ENCODE peak calls at places on chromosomes 6 and 20, in six cellular contexts. One of them, this sample, is unnamed. For H3K27me3, the result is how much of the 10 kb centered on the place peaks cover.

GRCh38 chr6:99432877-99433276 is 7.8 kb upstream of the PNISR start:
- DNase-seq in IMR-90: no peak
- DNase-seq in CD8-positive, alpha-beta T cell: no peak
- DNase-seq in psoas muscle: no peak
- DNase-seq in left lung: no peak
- DNase-seq in breast epithelium: no peak
- DNase-seq in this sample: no peak

GRCh38 chr20:32810941-32811340 is 8.8 kb upstream of the MAPRE1 start:
- DNase-seq in breast epithelium: no peak
- DNase-seq in IMR-90: no peak
- DNase-seq in psoas muscle: no peak
- DNase-seq in left lung: no peak
- DNase-seq in CD8-positive, alpha-beta T cell: no peak
- DNase-seq in this sample: no peak

GRCh38 chr6:10529231-10529801 is 8.2 kb downstream of the GCNT2 start:
- DNase-seq in CD8-positive, alpha-beta T cell: no peak
- DNase-seq in psoas muscle: no peak
- DNase-seq in left lung: peak
- DNase-seq in breast epithelium: peak
- DNase-seq in IMR-90: no peak
- DNase-seq in this sample: peak

GRCh38 chr6:22219916-22220315 is 76.9 kb downstream of the PRL start:
- DNase-seq in IMR-90: peak
- DNase-seq in psoas muscle: no peak
- DNase-seq in left lung: no peak
- DNase-seq in breast epithelium: no peak
- DNase-seq in CD8-positive, alpha-beta T cell: no peak
- DNase-seq in this sample: no peak

GRCh38 chr6:102981631-102982030 is 1588.1 kb downstream of the GRIK2 start:
- DNase-seq in breast epithelium: no peak
- DNase-seq in IMR-90: no peak
- DNase-seq in psoas muscle: no peak
- DNase-seq in CD8-positive, alpha-beta T cell: no peak
- DNase-seq in left lung: no peak
- DNase-seq in this sample: no peak

GRCh38 chr6:57173056-57173885 is 1.1 kb downstream of the BAG2 start:
- DNase-seq in psoas muscle: no peak
- DNase-seq in CD8-positive, alpha-beta T cell: peak
- DNase-seq in left lung: no peak
- DNase-seq in breast epithelium: no peak
- DNase-seq in IMR-90: peak
- DNase-seq in this sample: no peak

GRCh38 chr6:55137925-55138324 is 36.4 kb upstream of the HCRTR2 start:
- DNase-seq in CD8-positive, alpha-beta T cell: no peak
- DNase-seq in IMR-90: no peak
- DNase-seq in psoas muscle: no peak
- DNase-seq in left lung: no peak
- DNase-seq in breast epithelium: no peak
- DNase-seq in this sample: no peak

GRCh38 chr6:108608453-108609275 is 47.9 kb downstream of the FOXO3 start:
- DNase-seq in breast epithelium: no peak
- DNase-seq in IMR-90: peak
- DNase-seq in CD8-positive, alpha-beta T cell: no peak
- DNase-seq in psoas muscle: no peak
- DNase-seq in left lung: no peak
- DNase-seq in this sample: no peak

GRCh38 chr6:53189554-53189953 is 40.9 kb upstream of the GCM1 start:
- DNase-seq in left lung: no peak
- DNase-seq in IMR-90: peak
- DNase-seq in breast epithelium: no peak
- DNase-seq in psoas muscle: no peak
- DNase-seq in CD8-positive, alpha-beta T cell: no peak
- DNase-seq in this sample: no peak

GRCh38 chr6:33983109-33983475 is 162.8 kb downstream of the GRM4 start:
- DNase-seq in psoas muscle: no peak
- DNase-seq in left lung: peak
- DNase-seq in IMR-90: peak
- DNase-seq in CD8-positive, alpha-beta T cell: no peak
- DNase-seq in breast epithelium: peak
- DNase-seq in this sample: peak

GRCh38 chr6:149334682-149335160 is 17.2 kb downstream of the TAB2 start:
- DNase-seq in left lung: no peak
- DNase-seq in breast epithelium: no peak
- DNase-seq in IMR-90: peak
- DNase-seq in psoas muscle: no peak
- DNase-seq in CD8-positive, alpha-beta T cell: no peak
- DNase-seq in this sample: no peak

GRCh38 chr20:13898012-13898612 is 92.3 kb downstream of the SEL1L2 start:
- DNase-seq in breast epithelium: no peak
- DNase-seq in psoas muscle: no peak
- DNase-seq in IMR-90: no peak
- DNase-seq in CD8-positive, alpha-beta T cell: no peak
- DNase-seq in left lung: no peak
- DNase-seq in this sample: no peak

GRCh38 chr6:16819752-16820151 is 58.5 kb upstream of the ATXN1 start:
- DNase-seq in psoas muscle: no peak
- DNase-seq in CD8-positive, alpha-beta T cell: no peak
- DNase-seq in IMR-90: peak
- DNase-seq in left lung: no peak
- DNase-seq in breast epithelium: no peak
- DNase-seq in this sample: no peak

GRCh38 chr20:54067606-54068174 is 2.7 kb downstream of the BCAS1 start:
- DNase-seq in left lung: peak
- DNase-seq in CD8-positive, alpha-beta T cell: no peak
- DNase-seq in psoas muscle: no peak
- DNase-seq in IMR-90: no peak
- DNase-seq in breast epithelium: peak
- DNase-seq in this sample: peak

GRCh38 chr6:98944598-98945011 is 3.1 kb downstream of the FBXL4 start:
- DNase-seq in IMR-90: peak
- DNase-seq in psoas muscle: no peak
- DNase-seq in breast epithelium: no peak
- DNase-seq in CD8-positive, alpha-beta T cell: no peak
- DNase-seq in left lung: no peak
- DNase-seq in this sample: no peak

GRCh38 chr6:95286874-95287273 is 290.5 kb upstream of the MANEA start:
- DNase-seq in psoas muscle: no peak
- DNase-seq in CD8-positive, alpha-beta T cell: no peak
- DNase-seq in IMR-90: no peak
- DNase-seq in left lung: no peak
- DNase-seq in breast epithelium: no peak
- DNase-seq in this sample: no peak

GRCh38 chr20:329851-330232 is 4.5 kb downstream of the SOX12 start:
- DNase-seq in psoas muscle: no peak
- DNase-seq in IMR-90: no peak
- DNase-seq in CD8-positive, alpha-beta T cell: no peak
- DNase-seq in left lung: no peak
- DNase-seq in breast epithelium: no peak
- DNase-seq in this sample: no peak

GRCh38 chr20:23917024-23917725 is 37.6 kb upstream of the CST5 start:
- DNase-seq in CD8-positive, alpha-beta T cell: no peak
- DNase-seq in psoas muscle: no peak
- DNase-seq in IMR-90: no peak
- DNase-seq in breast epithelium: no peak
- DNase-seq in left lung: no peak
- DNase-seq in this sample: no peak

GRCh38 chr20:723756-724155 is 44.5 kb downstream of the SLC52A3 start:
- DNase-seq in IMR-90: no peak
- DNase-seq in psoas muscle: no peak
- DNase-seq in breast epithelium: peak
- DNase-seq in left lung: no peak
- DNase-seq in CD8-positive, alpha-beta T cell: no peak
- DNase-seq in this sample: no peak

GRCh38 chr20:45087115-45087785 is 13.7 kb downstream of the KCNS1 start:
- DNase-seq in breast epithelium: no peak
- DNase-seq in psoas muscle: no peak
- DNase-seq in IMR-90: no peak
- DNase-seq in CD8-positive, alpha-beta T cell: no peak
- DNase-seq in left lung: no peak
- DNase-seq in this sample: no peak

GRCh38 chr6:101509556-101509955 is 116.0 kb downstream of the GRIK2 start:
- DNase-seq in IMR-90: peak
- DNase-seq in left lung: no peak
- DNase-seq in breast epithelium: no peak
- DNase-seq in psoas muscle: no peak
- DNase-seq in CD8-positive, alpha-beta T cell: no peak
- DNase-seq in this sample: no peak

GRCh38 chr6:54031194-54031593 is 80.0 kb upstream of the MLIP start:
- DNase-seq in left lung: no peak
- DNase-seq in breast epithelium: no peak
- DNase-seq in psoas muscle: no peak
- DNase-seq in CD8-positive, alpha-beta T cell: no peak
- DNase-seq in IMR-90: no peak
- DNase-seq in this sample: no peak

GRCh38 chr6:156777866-156778614 is 862 bp downstream of the ARID1B start:
- DNase-seq in left lung: peak
- DNase-seq in psoas muscle: peak
- DNase-seq in IMR-90: peak
- DNase-seq in breast epithelium: peak
- DNase-seq in CD8-positive, alpha-beta T cell: peak
- DNase-seq in this sample: peak

GRCh38 chr6:143370972-143371371 is 79.5 kb downstream of the ADAT2 start:
- DNase-seq in IMR-90: no peak
- DNase-seq in psoas muscle: no peak
- DNase-seq in breast epithelium: no peak
- DNase-seq in left lung: no peak
- DNase-seq in CD8-positive, alpha-beta T cell: no peak
- DNase-seq in this sample: no peak

GRCh38 chr6:1821188-1822183 is 211.8 kb downstream of the FOXC1 start:
- DNase-seq in left lung: no peak
- DNase-seq in CD8-positive, alpha-beta T cell: no peak
- DNase-seq in psoas muscle: no peak
- DNase-seq in IMR-90: peak
- DNase-seq in breast epithelium: no peak
- DNase-seq in this sample: no peak

GRCh38 chr20:33668087-33668790 is 1.5 kb downstream of the ACTL10 start:
- DNase-seq in breast epithelium: no peak
- DNase-seq in psoas muscle: no peak
- DNase-seq in left lung: peak
- DNase-seq in IMR-90: no peak
- DNase-seq in CD8-positive, alpha-beta T cell: peak
- DNase-seq in this sample: peak

GRCh38 chr20:33852971-33853813 is 42.0 kb downstream of the CHMP4B start:
- DNase-seq in psoas muscle: peak
- DNase-seq in left lung: no peak
- DNase-seq in breast epithelium: no peak
- DNase-seq in CD8-positive, alpha-beta T cell: peak
- DNase-seq in IMR-90: no peak
- DNase-seq in this sample: no peak

GRCh38 chr6:10794239-10794638 is 44.1 kb downstream of the MAK start:
- DNase-seq in left lung: no peak
- DNase-seq in IMR-90: no peak
- DNase-seq in psoas muscle: no peak
- DNase-seq in CD8-positive, alpha-beta T cell: no peak
- DNase-seq in breast epithelium: no peak
- DNase-seq in this sample: no peak

GRCh38 chr6:144989319-144990099 is 704.4 kb downstream of the UTRN start:
- DNase-seq in CD8-positive, alpha-beta T cell: no peak
- DNase-seq in left lung: no peak
- DNase-seq in breast epithelium: peak
- DNase-seq in IMR-90: no peak
- DNase-seq in psoas muscle: no peak
- DNase-seq in this sample: no peak

GRCh38 chr20:4603724-4604123 is 118.0 kb upstream of the PRND start:
- DNase-seq in psoas muscle: no peak
- DNase-seq in IMR-90: peak
- DNase-seq in CD8-positive, alpha-beta T cell: no peak
- DNase-seq in breast epithelium: no peak
- DNase-seq in left lung: no peak
- DNase-seq in this sample: no peak
- H3K27me3 ChIP-seq in psoas muscle: under half
- H3K27me3 ChIP-seq in IMR-90: under half
- H3K27me3 ChIP-seq in CD8-positive, alpha-beta T cell: under half
- H3K27me3 ChIP-seq in breast epithelium: under half
- H3K27me3 ChIP-seq in left lung: under half
- H3K27me3 ChIP-seq in this sample: under half

DNA sequence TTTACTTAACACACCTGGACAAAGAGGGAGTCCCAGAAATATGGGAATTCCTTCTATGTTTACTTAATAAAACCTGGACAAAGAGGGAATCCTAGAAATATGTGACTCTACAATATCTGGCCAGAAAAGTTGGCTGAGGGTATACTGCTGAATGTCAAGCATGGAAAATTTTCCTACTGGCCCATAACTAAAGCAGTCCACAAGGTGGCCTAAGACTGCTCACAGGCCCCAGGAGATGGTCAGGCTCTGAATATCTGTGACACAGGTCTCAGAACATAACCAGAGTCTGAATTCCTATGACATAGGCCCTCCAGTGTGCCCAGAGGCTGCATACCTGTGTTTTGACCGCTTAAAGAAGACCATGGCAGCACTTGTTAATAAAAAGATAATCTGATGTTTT is 578.2 kb upstream of the NRSN1 start:
- DNase-seq in breast epithelium: no peak
- DNase-seq in CD8-positive, alpha-beta T cell: no peak
- DNase-seq in IMR-90: no peak
- DNase-seq in psoas muscle: no peak
- DNase-seq in left lung: no peak
- DNase-seq in this sample: no peak
- TF ChIP-seq CTCF in breast epithelium: no peak
- TF ChIP-seq CTCF in CD8-positive, alpha-beta T cell: no peak
- TF ChIP-seq CTCF in IMR-90: no peak
- TF ChIP-seq CTCF in psoas muscle: no peak
- TF ChIP-seq CTCF in left lung: no peak
- TF ChIP-seq CTCF in this sample: no peak

DNA sequence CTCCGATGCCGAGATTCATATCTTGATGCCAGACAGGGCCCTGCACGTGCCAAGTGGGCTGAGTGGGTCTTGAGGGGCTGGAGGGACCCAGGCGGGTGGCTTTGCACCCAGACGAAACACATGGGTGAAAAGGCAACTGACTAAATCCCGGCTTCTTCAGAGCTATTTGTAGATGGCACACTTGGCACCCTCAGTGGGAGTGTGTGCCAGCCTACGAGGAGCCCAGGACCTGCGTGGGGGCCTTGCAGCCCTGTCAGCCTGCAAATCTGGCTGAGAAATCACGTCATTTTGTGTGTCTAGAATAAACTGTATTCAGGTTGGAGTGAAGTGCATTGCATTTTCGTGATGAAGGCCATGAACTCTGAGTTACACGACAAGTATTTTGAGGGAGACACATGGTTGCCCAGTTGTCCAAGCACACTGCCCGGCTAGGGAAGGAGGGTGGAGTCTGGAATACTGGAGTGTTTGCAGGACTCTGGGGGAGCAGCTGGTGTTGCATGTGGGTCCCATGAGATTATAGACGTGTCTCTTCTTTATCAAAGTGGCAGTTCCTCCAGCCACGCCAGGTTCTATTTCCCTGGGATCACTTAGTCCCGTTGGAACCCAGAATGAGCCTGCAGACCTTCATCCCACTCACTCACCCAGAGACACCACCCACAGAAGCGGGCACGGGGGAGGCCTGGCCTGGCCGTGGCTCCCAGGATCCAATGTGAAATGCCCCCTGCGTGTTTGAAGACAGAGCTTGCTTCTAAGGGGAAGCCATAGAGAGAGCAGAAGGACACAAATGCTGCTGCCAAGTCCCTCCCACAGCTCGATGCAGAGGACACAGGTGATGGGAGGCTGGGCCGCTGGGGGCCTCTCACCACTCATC is 60.1 kb downstream of the DLL1 start:
- DNase-seq in CD8-positive, alpha-beta T cell: no peak
- DNase-seq in psoas muscle: no peak
- DNase-seq in breast epithelium: no peak
- DNase-seq in IMR-90: no peak
- DNase-seq in left lung: no peak
- DNase-seq in this sample: no peak
- H3K27me3 ChIP-seq in CD8-positive, alpha-beta T cell: under half
- H3K27me3 ChIP-seq in psoas muscle: under half
- H3K27me3 ChIP-seq in breast epithelium: under half
- H3K27me3 ChIP-seq in IMR-90: under half
- H3K27me3 ChIP-seq in left lung: under half
- H3K27me3 ChIP-seq in this sample: under half

GRCh38 chr20:11178946-11179654 is 505.3 kb upstream of the JAG1 start:
- DNase-seq in psoas muscle: no peak
- DNase-seq in CD8-positive, alpha-beta T cell: no peak
- DNase-seq in IMR-90: peak
- DNase-seq in breast epithelium: no peak
- DNase-seq in left lung: no peak
- DNase-seq in this sample: no peak
- TF ChIP-seq CTCF in psoas muscle: peak
- TF ChIP-seq CTCF in CD8-positive, alpha-beta T cell: no peak
- TF ChIP-seq CTCF in IMR-90: no peak
- TF ChIP-seq CTCF in breast epithelium: no peak
- TF ChIP-seq CTCF in left lung: no peak
- TF ChIP-seq CTCF in this sample: no peak

This sample was measured in lower lobe of right lung.